ENCODE peak calls at places on chromosomes 2 and 18, in four cellular contexts. F is cardiac muscle cell, H is left ventricle myocardium inferior, G is cardiac fibroblast. W is an unnamed sample.

GRCh38 chr2:117127680-117128079 is 686.8 kb upstream of the DDX18 start:
- DNase-seq in F (no peak), G (no peak), H (no peak), W (no peak)

GRCh38 chr2:191150451-191151314 is at the start of gene STAT4:
- DNase-seq in G (peak; percentile 58), F (peak; percentile 66), H (no peak), W (peak; percentile 67)

GRCh38 chr2:37415128-37415817 is 70.8 kb downstream of the QPCT start:
- DNase-seq in G (peak; percentile 43), H (no peak), F (peak; percentile 36), W (peak; percentile 45)

GRCh38 chr2:144359684-144360083 is 160.2 kb downstream of the ZEB2 start:
- DNase-seq in F (no peak), H (no peak), G (no peak), W (no peak)

GRCh38 chr18:37778417-37779165 is 213.0 kb upstream of the CELF4 start:
- DNase-seq in G (peak; percentile 57), H (peak; percentile 45), F (peak; percentile 70), W (peak; percentile 10)

GRCh38 chr2:232134939-232135338 is 173.4 kb downstream of the DIS3L2 start:
- DNase-seq in G (no peak), H (no peak), F (no peak), W (no peak)

GRCh38 chr2:74063486-74063885 is 78.8 kb downstream of the TET3 start:
- DNase-seq in H (no peak), G (no peak), F (no peak), W (peak; percentile 23)

GRCh38 chr18:77160515-77160914 is 27.9 kb upstream of the MBP start:
- DNase-seq in G (no peak), F (no peak), H (no peak), W (no peak)

GRCh38 chr18:2692508-2692907 is 37.0 kb downstream of the SMCHD1 start:
- DNase-seq in F (no peak), H (no peak), G (no peak), W (no peak)

GRCh38 chr2:175066411-175066810 is 61.2 kb upstream of the CHN1 start:
- DNase-seq in F (no peak), G (no peak), H (no peak), W (no peak)

GRCh38 chr2:157052685-157053224 is 204.8 kb upstream of the GALNT5 start:
- DNase-seq in F (peak; percentile 85), H (no peak), G (peak; percentile 85), W (peak; percentile 86)

GRCh38 chr2:133652407-133652806 is 84.1 kb upstream of the NCKAP5 start:
- DNase-seq in G (peak; percentile 38), F (peak; percentile 35), H (no peak), W (no peak)

GRCh38 chr2:26772064-26773001 is 8.2 kb downstream of the SLC35F6 start:
- DNase-seq in H (peak; percentile 96), G (peak; percentile 94), F (peak; percentile 85), W (peak; percentile 98)

GRCh38 chr2:869357-869871 is 81.2 kb upstream of the SNTG2 start:
- DNase-seq in H (no peak), G (no peak), F (no peak), W (no peak)

GRCh38 chr2:120391905-120392665 is 46.1 kb downstream of the INHBB start:
- DNase-seq in H (no peak), F (no peak), G (no peak), W (no peak)

GRCh38 chr2:58594175-58594574 is 353.1 kb upstream of the FANCL start:
- DNase-seq in H (no peak), G (no peak), F (no peak), W (no peak)

GRCh38 chr2:18046558-18046957 is 168.1 kb downstream of the KCNS3 start:
- DNase-seq in G (peak; percentile 24), H (no peak), F (peak; percentile 15), W (peak; percentile 32)

GRCh38 chr2:15243762-15244161 is 317.4 kb downstream of the NBAS start:
- DNase-seq in G (peak; percentile 14), F (peak; percentile 32), H (no peak), W (peak; percentile 53)

GRCh38 chr2:105755895-105756294 is 11.2 kb downstream of the NCK2 start:
- DNase-seq in H (no peak), F (no peak), G (no peak), W (no peak)

GRCh38 chr2:74864728-74865722 is 31.1 kb downstream of the HK2 start:
- DNase-seq in H (no peak), F (peak; percentile 79), G (peak; percentile 61), W (peak; percentile 47)

GRCh38 chr18:47683774-47684173 is 246.7 kb downstream of the SMAD2 start:
- DNase-seq in H (no peak), G (no peak), F (no peak), W (peak; percentile 2)

GRCh38 chr2:119367472-119368099 is 809 bp downstream of the DBI start:
- DNase-seq in G (peak; percentile 12), F (peak; percentile 19), H (peak; percentile 68), W (peak; percentile 11)

GRCh38 chr2:180015951-180016709 is 9.0 kb upstream of the CWC22 start:
- DNase-seq in H (no peak), G (peak; percentile 67), F (peak; percentile 74), W (peak; percentile 93)

GRCh38 chr2:208406474-208407451 is at the start of gene PTH2R:
- DNase-seq in G (peak; percentile 6), F (peak; percentile 3), H (no peak), W (peak; percentile 9)

GRCh38 chr2:21438949-21439348 is 315.2 kb downstream of the TDRD15 start:
- DNase-seq in F (peak; percentile 1), G (peak; percentile 12), H (no peak), W (peak; percentile 2)

GRCh38 chr18:21997207-21998143 is 171.9 kb upstream of the GATA6 start:
- DNase-seq in G (peak; percentile 69), H (no peak), F (peak; percentile 74), W (peak; percentile 53)

GRCh38 chr18:61948842-61949438 is 56.1 kb upstream of the RNF152 start:
- DNase-seq in G (no peak), F (no peak), H (no peak), W (no peak)

GRCh38 chr2:43224131-43224570 is 2.3 kb downstream of the ZFP36L2 start:
- DNase-seq in H (peak; percentile 73), G (peak; percentile 89), F (peak; percentile 87), W (peak; percentile 53)

GRCh38 chr18:58953627-58954026 is 89.0 kb downstream of the ZNF532 start:
- DNase-seq in H (peak; percentile 51), F (peak; percentile 39), G (peak; percentile 55), W (no peak)

GRCh38 chr2:154158101-154158500 is 286.4 kb downstream of the GALNT13 start:
- DNase-seq in F (no peak), H (no peak), G (no peak), W (peak; percentile 28)

GRCh38 chr2:172380436-172381274 is 46.7 kb upstream of the ITGA6 start:
- DNase-seq in H (no peak), G (no peak), F (peak; percentile 56), W (no peak)

GRCh38 chr18:41695441-41695840 is 259.6 kb upstream of the PIK3C3 start:
- DNase-seq in G (no peak), F (no peak), H (no peak), W (no peak)

GRCh38 chr2:25700221-25700660 is 26.9 kb upstream of the DTNB start:
- DNase-seq in F (peak; percentile 53), H (no peak), G (peak; percentile 46), W (peak; percentile 69)

GRCh38 chr2:1781291-1782080 is 37.2 kb upstream of the PXDN start:
- DNase-seq in H (no peak), G (no peak), F (no peak), W (no peak)

GRCh38 chr2:106129150-106129549 is 65.0 kb downstream of the UXS1 start:
- DNase-seq in G (no peak), H (no peak), F (no peak), W (no peak)

GRCh38 chr2:238895901-238896600 is 48.2 kb downstream of the TWIST2 start:
- DNase-seq in F (peak; percentile 91), H (peak; percentile 68), G (peak; percentile 92), W (peak; percentile 95)

GRCh38 chr18:33833847-33834246 is 255.8 kb downstream of the ASXL3 start:
- DNase-seq in H (no peak), F (no peak), G (no peak), W (no peak)
- TF ChIP-seq CTCF in H (no peak), F (no peak), G (peak; percentile 21), W (peak; percentile 10)

DNA sequence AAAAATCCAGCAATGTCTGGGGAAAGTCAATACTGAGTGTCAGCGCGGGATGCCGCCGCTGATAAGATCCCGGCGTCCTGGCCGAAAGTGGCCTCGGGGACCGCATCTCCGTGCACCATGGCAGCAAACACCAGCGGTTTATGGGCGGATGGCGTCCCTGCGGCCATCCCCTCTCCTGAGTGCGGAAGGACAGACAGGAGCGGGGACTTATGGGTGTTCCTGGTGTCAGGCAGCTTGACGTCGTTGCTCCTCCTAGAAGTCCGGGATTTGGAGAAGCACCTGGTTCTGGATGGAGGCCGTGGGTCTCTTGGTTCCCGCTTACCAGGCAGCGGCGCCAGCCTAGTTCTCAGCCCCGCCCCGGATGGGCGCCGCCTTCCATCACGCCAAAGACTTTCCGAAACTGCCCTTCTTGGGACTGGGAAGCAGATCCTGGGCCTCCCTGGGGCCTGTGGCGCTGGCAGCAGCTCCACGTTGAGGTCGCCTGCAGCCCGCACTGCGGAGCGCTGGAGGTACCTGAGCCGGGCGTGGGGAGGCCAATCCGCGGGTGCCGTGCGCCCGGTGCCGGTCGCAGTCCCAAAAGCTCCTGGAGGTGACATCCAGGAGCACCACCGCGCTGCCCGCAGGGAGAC is 119.1 kb downstream of the CCDC74A start:
- DNase-seq in F (peak; percentile 33), G (no peak), H (no peak), W (no peak)
- H3K4me3 ChIP-seq in F (no peak overlapping the region), G (peak overlapping the region; percentile 26), H (peak overlapping the region; percentile 60), W (peak overlapping the region; percentile 6)

GRCh38 chr2:60149151-60149550 is 404.3 kb downstream of the BCL11A start:
- DNase-seq in G (no peak), F (no peak), H (no peak), W (no peak)

GRCh38 chr2:60157283-60157682 is 396.2 kb downstream of the BCL11A start:
- DNase-seq in F (no peak), H (no peak), G (no peak), W (no peak)

GRCh38 chr2:60158262-60158661 is 395.2 kb downstream of the BCL11A start:
- DNase-seq in H (no peak), F (no peak), G (no peak), W (no peak)

GRCh38 chr2:60148717-60149116 is 404.7 kb downstream of the BCL11A start:
- DNase-seq in H (no peak), F (no peak), G (no peak), W (no peak)

GRCh38 chr2:60152226-60152833 is 401.1 kb downstream of the BCL11A start:
- DNase-seq in H (no peak), F (peak; percentile 13), G (no peak), W (peak; percentile 23)
- TF ChIP-seq CTCF in H (peak; percentile 70), F (peak; percentile 53), G (peak; percentile 80), W (peak; percentile 73)

DNA sequence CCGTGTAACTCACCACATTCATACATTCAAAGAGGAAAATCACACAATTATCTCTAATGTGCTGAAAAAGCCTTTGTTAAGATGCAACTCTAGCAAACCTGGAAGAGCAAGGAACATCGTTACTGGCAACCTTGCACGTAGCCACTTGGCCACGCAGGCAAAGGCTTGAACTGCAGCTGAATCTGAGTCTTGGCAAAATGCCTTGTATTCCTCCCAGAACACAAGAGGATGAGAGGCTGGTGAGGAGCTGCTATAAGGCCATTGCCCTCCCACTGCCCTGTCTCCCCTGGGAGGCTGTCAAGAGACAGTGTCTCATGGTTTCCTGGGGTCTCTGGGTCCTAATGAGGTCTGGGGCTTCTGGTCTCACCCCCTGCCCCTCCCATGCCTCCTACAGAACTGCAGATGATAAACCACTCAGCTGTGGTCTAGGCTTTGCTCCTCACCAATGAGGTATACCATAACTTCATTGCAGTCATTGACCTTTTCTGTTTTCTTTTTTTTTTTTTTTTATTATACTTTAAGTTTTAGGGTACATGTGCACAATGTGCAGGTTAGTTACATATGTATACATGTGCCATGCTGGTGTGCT is 141.4 kb downstream of the SPP2 start:
- DNase-seq in G (peak; percentile 44), H (no peak), F (peak; percentile 55), W (peak; percentile 35)
- H3K4me3 ChIP-seq in G (no peak overlapping the region), H (no peak overlapping the region), F (no peak overlapping the region), W (no peak overlapping the region)

W was measured in fibroblast of mammary gland.